ENCODE peak calls at places on chromosomes 5 and 9, in six cellular contexts. E is HepG2, U is K562, S is SK-N-SH, T is GM12878, B is H1. K is an unnamed sample.

GRCh38 chr5:120684749-120685415 is 220.8 kb downstream of the PRR16 start:
- DNase-seq in E (no peak), U (no peak), S (peak), T (no peak), B (no peak), K (no peak)

GRCh38 chr9:136309101-136309801 is 5.4 kb upstream of the CCDC187 start:
- DNase-seq in E (no peak), U (no peak), S (peak), T (peak), B (no peak), K (no peak)

GRCh38 chr9:6715755-6716643 is 41.8 kb upstream of the KDM4C start:
- DNase-seq in E (peak), U (no peak), S (peak), T (peak), B (no peak), K (peak)

GRCh38 chr5:100546041-100546440 is 10.9 kb downstream of the FAM174A start:
- DNase-seq in E (no peak), U (no peak), S (no peak), T (no peak), B (no peak), K (no peak)

GRCh38 chr9:114681594-114682332 is at the start of gene TEX48:
- DNase-seq in E (peak), U (peak), S (peak), T (peak), B (peak), K (peak)

GRCh38 chr9:101485873-101486692 is 47.6 kb upstream of the RNF20 start:
- DNase-seq in E (no peak), U (no peak), S (peak), T (no peak), B (peak), K (no peak)

GRCh38 chr5:78879541-78879940 is 105.6 kb downstream of the ARSB start:
- DNase-seq in E (no peak), U (no peak), S (no peak), T (no peak), B (no peak), K (no peak)

GRCh38 chr5:164345173-164345572 is 839.8 kb downstream of the MAT2B start:
- DNase-seq in E (no peak), U (no peak), S (no peak), T (no peak), B (no peak), K (no peak)

GRCh38 chr5:131661931-131662330 is 26.9 kb upstream of the RAPGEF6 start:
- DNase-seq in E (no peak), U (no peak), S (no peak), T (no peak), B (no peak), K (no peak)

GRCh38 chr9:79116064-79116463 is 455.7 kb upstream of the TLE4 start:
- DNase-seq in E (no peak), U (no peak), S (peak), T (no peak), B (no peak), K (no peak)

GRCh38 chr9:20805766-20806165 is 121.7 kb downstream of the FOCAD start:
- DNase-seq in E (no peak), U (no peak), S (no peak), T (no peak), B (no peak), K (no peak)

GRCh38 chr9:84258371-84258770 is 82.2 kb downstream of the SLC28A3 start:
- DNase-seq in E (no peak), U (no peak), S (peak), T (no peak), B (no peak), K (no peak)

GRCh38 chr5:53008751-53009150 is 19.6 kb downstream of the ITGA2 start:
- DNase-seq in E (no peak), U (no peak), S (no peak), T (no peak), B (no peak), K (no peak)

GRCh38 chr9:127353882-127354281 is 43.1 kb upstream of the SLC2A8 start:
- DNase-seq in E (no peak), U (no peak), S (no peak), T (no peak), B (peak), K (no peak)

GRCh38 chr9:98860871-98861293 is 53.4 kb downstream of the GALNT12 start:
- DNase-seq in E (no peak), U (no peak), S (peak), T (no peak), B (no peak), K (no peak)

GRCh38 chr9:124267271-124267807 is 9.6 kb downstream of the NEK6 start:
- DNase-seq in E (no peak), U (no peak), S (no peak), T (no peak), B (no peak), K (no peak)

GRCh38 chr5:74261906-74262305 is 378.6 kb downstream of the ENC1 start:
- DNase-seq in E (no peak), U (no peak), S (no peak), T (no peak), B (no peak), K (no peak)

GRCh38 chr9:104088416-104088815 is 5.7 kb upstream of the SMC2 start:
- DNase-seq in E (no peak), U (no peak), S (no peak), T (no peak), B (no peak), K (no peak)

GRCh38 chr5:78399115-78399514 is 38.7 kb downstream of the SCAMP1 start:
- DNase-seq in E (no peak), U (no peak), S (no peak), T (no peak), B (no peak), K (no peak)

GRCh38 chr5:11047051-11047450 is 286.0 kb upstream of the DAP start:
- DNase-seq in E (no peak), U (no peak), S (no peak), T (no peak), B (no peak), K (no peak)

GRCh38 chr9:78115073-78115472 is 83.5 kb upstream of the GNAQ start:
- DNase-seq in E (peak), U (peak), S (peak), T (no peak), B (no peak), K (no peak)

GRCh38 chr5:180464603-180464970 is 29.6 kb upstream of the CNOT6 start:
- DNase-seq in E (peak), U (no peak), S (no peak), T (no peak), B (no peak), K (no peak)

GRCh38 chr5:133825631-133826289 is 142.7 kb downstream of the C5orf15 start:
- DNase-seq in E (no peak), U (no peak), S (peak), T (peak), B (no peak), K (no peak)

GRCh38 chr5:126846756-126847155 is 69.8 kb downstream of the LMNB1 start:
- DNase-seq in E (no peak), U (no peak), S (peak), T (no peak), B (no peak), K (no peak)

GRCh38 chr5:170307575-170308465 is 10.2 kb upstream of the LCP2 start:
- DNase-seq in E (no peak), U (peak), S (no peak), T (no peak), B (no peak), K (peak)

GRCh38 chr5:108556414-108556813 is 174.5 kb upstream of the FBXL17 start:
- DNase-seq in E (no peak), U (no peak), S (peak), T (no peak), B (no peak), K (no peak)

GRCh38 chr5:59583810-59584562 is 309.5 kb downstream of the PDE4D start:
- DNase-seq in E (no peak), U (no peak), S (no peak), T (no peak), B (no peak), K (no peak)

DNA sequence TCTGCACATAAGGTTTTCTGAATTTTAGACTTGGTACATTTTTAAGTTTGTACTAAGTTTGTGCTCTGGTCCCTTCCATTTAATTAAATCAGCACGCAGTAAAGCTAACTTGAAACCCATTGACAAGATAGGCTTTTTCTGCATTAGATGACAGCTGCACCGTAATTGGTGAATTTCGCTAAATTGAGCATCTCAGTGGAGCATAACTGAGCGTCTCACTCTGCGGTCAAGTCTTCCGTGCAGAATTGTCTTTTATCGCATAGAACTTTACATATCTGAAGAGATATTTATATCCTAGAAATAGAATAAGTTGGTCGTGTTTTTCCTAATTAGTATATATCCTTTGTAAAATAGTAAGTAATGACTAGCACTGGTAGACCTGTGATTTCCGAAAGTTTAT is 4.1 kb downstream of the SUB1 start:
- DNase-seq in E (no peak), U (no peak), S (no peak), T (no peak), B (no peak), K (no peak)
- H3K4me3 ChIP-seq in E (no peak), U (no peak), S (no peak), T (peak), B (no peak), K (no peak)

DNA sequence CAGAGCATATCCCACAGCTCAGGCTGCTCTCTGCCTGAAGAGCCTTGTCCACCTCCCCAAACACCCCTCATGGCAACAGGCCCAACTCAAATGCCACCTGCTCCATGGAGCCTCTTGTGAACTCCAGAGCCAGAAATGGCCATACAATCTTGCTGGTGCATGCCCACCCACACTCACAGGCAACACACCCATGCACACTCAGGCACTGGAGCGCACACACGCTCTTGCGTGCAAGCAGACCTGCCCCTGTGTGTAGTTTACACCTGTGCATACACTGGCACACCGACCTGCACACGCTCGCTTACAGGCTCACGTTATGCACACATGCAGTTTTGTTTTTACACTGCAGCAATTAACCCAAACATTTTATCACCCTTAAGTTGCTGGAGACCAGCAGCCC is 40.0 kb downstream of the HRH2 start:
- DNase-seq in E (no peak), U (no peak), S (no peak), T (no peak), B (no peak), K (no peak)
- H3K27ac ChIP-seq in E (no peak), U (no peak), S (no peak), T (no peak), B (no peak), K (no peak)

DNA sequence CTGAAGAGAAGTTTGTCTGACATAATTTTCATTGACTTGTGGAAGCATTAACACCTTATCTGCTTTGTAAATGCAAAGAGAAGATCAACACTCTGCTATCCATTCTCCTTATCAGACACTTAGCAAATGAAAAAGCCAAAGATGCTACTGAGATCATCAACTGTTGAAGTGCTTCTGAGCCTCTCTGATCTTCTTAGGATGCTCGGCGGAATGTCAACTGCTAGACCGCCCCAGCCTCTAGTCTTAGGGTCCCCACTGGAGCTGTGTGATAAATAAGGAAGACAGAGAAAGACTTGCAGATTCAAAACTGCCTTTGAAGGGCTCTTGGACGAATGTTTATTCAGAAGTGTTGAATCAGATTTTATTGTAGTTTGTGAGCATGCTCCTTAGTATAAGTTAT is 198.0 kb downstream of the DIRAS2 start:
- DNase-seq in E (no peak), U (no peak), S (no peak), T (no peak), B (no peak), K (no peak)
- TF ChIP-seq GABPA in E (no peak), U (no peak), S (no peak), T (no peak), B (no peak), K (no peak)

GRCh38 chr5:150780180-150780692 is 1.7 kb downstream of the SMIM3 start:
- DNase-seq in E (no peak), U (no peak), S (no peak), T (peak), B (no peak), K (peak)
- H3K4me3 ChIP-seq in E (peak), U (no peak), S (peak), T (peak), B (no peak), K (peak)

DNA sequence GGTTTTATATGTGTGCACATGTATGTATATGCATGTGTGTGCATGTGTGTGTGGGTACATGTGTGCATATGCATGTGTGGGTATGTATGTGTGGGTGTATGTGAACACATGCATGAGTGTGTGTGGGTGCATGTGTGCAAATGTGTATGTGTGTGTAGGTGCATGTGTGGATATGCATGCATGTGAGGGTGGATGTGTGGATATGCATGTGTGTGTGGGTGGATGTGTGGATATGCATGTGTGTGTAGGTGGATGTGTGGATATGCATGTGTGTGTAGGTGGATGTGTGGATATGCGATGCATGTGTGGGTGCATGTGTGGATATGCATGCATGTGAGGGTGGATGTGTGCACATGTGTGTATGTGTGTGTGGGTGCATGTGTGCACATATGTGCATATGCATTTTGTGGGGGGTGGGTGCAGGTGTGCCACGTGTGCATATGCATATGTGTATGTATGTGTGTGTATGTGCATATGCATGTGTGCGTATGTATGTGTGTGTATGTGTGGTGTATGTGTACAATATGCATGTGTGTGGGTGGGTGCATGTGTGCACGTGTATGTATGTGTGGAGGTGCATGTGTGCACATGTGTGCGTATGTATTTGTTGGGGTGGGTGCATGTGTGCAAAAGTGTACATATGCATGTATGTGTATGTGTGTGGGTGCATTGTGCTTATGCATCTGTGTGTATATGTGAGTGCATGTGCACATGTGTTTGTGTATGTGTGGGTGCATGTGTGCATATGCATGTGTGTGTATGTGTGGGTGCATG is 144.2 kb downstream of the GAS1 start:
- DNase-seq in E (no peak), U (no peak), S (no peak), T (no peak), B (no peak), K (no peak)
- H3K27ac ChIP-seq in E (no peak), U (no peak), S (no peak), T (no peak), B (no peak), K (no peak)

DNA sequence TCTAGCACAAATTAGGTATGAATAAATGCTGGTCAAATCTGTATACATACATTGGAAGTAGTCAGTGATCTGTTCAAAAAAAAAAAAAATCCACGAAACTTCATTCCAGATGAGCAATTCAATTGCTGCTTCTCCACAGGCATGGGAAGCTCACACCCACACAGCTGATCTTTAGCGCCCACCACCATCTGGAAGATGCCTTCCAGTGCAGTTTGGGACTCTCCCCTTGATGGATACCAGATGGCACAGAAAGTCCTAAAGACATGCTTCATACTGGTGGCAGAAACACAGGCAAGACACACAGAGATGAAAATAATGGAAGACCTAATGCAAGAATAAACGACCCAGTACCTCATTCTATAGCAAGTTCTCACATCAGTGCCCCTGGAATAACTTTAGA is 135.3 kb upstream of the TAS2R1 start:
- DNase-seq in E (no peak), U (no peak), S (peak), T (no peak), B (no peak), K (no peak)
- TF ChIP-seq GABPA in E (no peak), U (no peak), S (no peak), T (no peak), B (no peak), K (no peak)

GRCh38 chr9:16625831-16626230 is 244.6 kb downstream of the BNC2 start:
- DNase-seq in E (no peak), U (no peak), S (no peak), T (no peak), B (no peak), K (no peak)
- H3K4me3 ChIP-seq in E (no peak), U (no peak), S (no peak), T (no peak), B (no peak), K (no peak)

GRCh38 chr5:147455321-147455720 is 54.5 kb downstream of the DPYSL3 start:
- DNase-seq in E (no peak), U (no peak), S (no peak), T (no peak), B (no peak), K (no peak)
- H3K27ac ChIP-seq in E (no peak), U (no peak), S (peak), T (no peak), B (no peak), K (no peak)

GRCh38 chr5:123875444-123876264 is 363.7 kb downstream of the CSNK1G3 start:
- DNase-seq in E (peak), U (no peak), S (no peak), T (no peak), B (no peak), K (no peak)
- TF ChIP-seq GABPA in E (no peak), U (no peak), S (no peak), T (no peak), B (no peak), K (no peak)

K was measured in HL-60.